ENCODE peak calls at places on chromosomes 13 and 19, in six cellular contexts. U is AG04449, Y is progenitor cell of endocrine pancreas, R is MCF 10A, D is astrocyte of the cerebellum, B is AG04450. E is an unnamed sample.

GRCh38 chr19:13100031-13100588 is 2.5 kb downstream of the LYL1 start:
- DNase-seq in U (no peak), Y (no peak), R (no peak), D (no peak), B (no peak), E (no peak)

GRCh38 chr13:58574791-58575190 is 943.2 kb downstream of the PCDH17 start:
- DNase-seq in U (no peak), Y (no peak), R (no peak), D (no peak), B (no peak), E (no peak)

GRCh38 chr13:32284927-32285632 is 30.1 kb downstream of the ZAR1L start:
- DNase-seq in U (no peak), Y (no peak), R (peak), D (peak), B (no peak), E (peak)

GRCh38 chr19:49555600-49556411 is 24.6 kb downstream of the NOSIP start:
- DNase-seq in U (no peak), Y (no peak), R (no peak), D (peak), B (no peak), E (no peak)

GRCh38 chr19:50198431-50199253 is 4.8 kb upstream of the MYH14 start:
- DNase-seq in U (no peak), Y (no peak), R (no peak), D (no peak), B (no peak), E (no peak)

GRCh38 chr19:19528721-19529490 is at the start of gene YJEFN3:
- DNase-seq in U (no peak), Y (no peak), R (no peak), D (no peak), B (no peak), E (no peak)

GRCh38 chr19:46718934-46719551 is 2.1 kb upstream of the PRKD2 start:
- DNase-seq in U (no peak), Y (no peak), R (no peak), D (no peak), B (no peak), E (no peak)

GRCh38 chr13:47480121-47480520 is 521.0 kb downstream of the SUCLA2 start:
- DNase-seq in U (peak), Y (no peak), R (peak), D (peak), B (peak), E (no peak)

GRCh38 chr19:35816846-35817245 is 4.2 kb upstream of the PRODH2 start:
- DNase-seq in U (no peak), Y (no peak), R (no peak), D (no peak), B (no peak), E (no peak)

GRCh38 chr19:4449022-4449825 is 8.4 kb downstream of the UBXN6 start:
- DNase-seq in U (no peak), Y (no peak), R (no peak), D (peak), B (no peak), E (no peak)

GRCh38 chr19:16338470-16339360 is 14.1 kb downstream of the KLF2 start:
- DNase-seq in U (no peak), Y (no peak), R (peak), D (peak), B (peak), E (peak)

GRCh38 chr19:10517361-10517759 is at the start of gene S1PR5:
- DNase-seq in U (no peak), Y (peak), R (no peak), D (no peak), B (no peak), E (peak)

GRCh38 chr19:51259348-51260245 is 8.7 kb downstream of the SIGLECL1 start:
- DNase-seq in U (no peak), Y (no peak), R (peak), D (no peak), B (no peak), E (peak)

GRCh38 chr19:14023404-14024235 is 4.3 kb upstream of the RLN3 start:
- DNase-seq in U (no peak), Y (peak), R (peak), D (no peak), B (no peak), E (peak)

GRCh38 chr13:107348471-107348870 is 780.5 kb upstream of the ARGLU1 start:
- DNase-seq in U (no peak), Y (no peak), R (peak), D (no peak), B (no peak), E (no peak)

GRCh38 chr13:70310720-70311119 is 202.5 kb upstream of the KLHL1 start:
- DNase-seq in U (no peak), Y (no peak), R (peak), D (peak), B (no peak), E (peak)

GRCh38 chr19:47357788-47358680 is 8.9 kb downstream of the DHX34 start:
- DNase-seq in U (no peak), Y (no peak), R (no peak), D (no peak), B (no peak), E (no peak)

GRCh38 chr19:4367781-4368127 is 24.4 kb downstream of the MPND start:
- DNase-seq in U (no peak), Y (no peak), R (no peak), D (no peak), B (no peak), E (no peak)

GRCh38 chr19:48043675-48044258 is at the start of gene CABP5:
- DNase-seq in U (no peak), Y (no peak), R (no peak), D (no peak), B (no peak), E (no peak)

GRCh38 chr13:26961890-26962615 is 201.5 kb upstream of the GPR12 start:
- DNase-seq in U (no peak), Y (peak), R (no peak), D (no peak), B (no peak), E (peak)

GRCh38 chr13:113946409-113947181 is 27.3 kb downstream of the C13orf46 start:
- DNase-seq in U (no peak), Y (no peak), R (no peak), D (no peak), B (no peak), E (no peak)

GRCh38 chr19:2695288-2695866 is 7.1 kb downstream of the GNG7 start:
- DNase-seq in U (no peak), Y (no peak), R (no peak), D (no peak), B (no peak), E (peak)

GRCh38 chr13:97018029-97018819 is 23.9 kb upstream of the OXGR1 start:
- DNase-seq in U (no peak), Y (peak), R (peak), D (peak), B (peak), E (no peak)

GRCh38 chr13:51520524-51520923 is 63.7 kb upstream of the WDFY2 start:
- DNase-seq in U (no peak), Y (no peak), R (peak), D (no peak), B (peak), E (no peak)

GRCh38 chr19:18208098-18208951 is 4.5 kb upstream of the RAB3A start:
- DNase-seq in U (no peak), Y (no peak), R (peak), D (no peak), B (peak), E (peak)

GRCh38 chr13:70173236-70173959 is 65.1 kb upstream of the KLHL1 start:
- DNase-seq in U (no peak), Y (no peak), R (no peak), D (no peak), B (no peak), E (no peak)

GRCh38 chr19:49340069-49340864 is 5.1 kb downstream of the CD37 start:
- DNase-seq in U (no peak), Y (no peak), R (no peak), D (no peak), B (no peak), E (peak)

GRCh38 chr13:42274386-42275097 is 2.6 kb downstream of the AKAP11 start:
- DNase-seq in U (no peak), Y (no peak), R (no peak), D (no peak), B (no peak), E (no peak)

GRCh38 chr19:3319643-3320353 is 46.6 kb upstream of the NFIC start:
- DNase-seq in U (no peak), Y (no peak), R (no peak), D (no peak), B (no peak), E (no peak)

GRCh38 chr13:59103004-59103768 is 1060.5 kb downstream of the DIAPH3 start:
- DNase-seq in U (no peak), Y (no peak), R (peak), D (peak), B (peak), E (no peak)

GRCh38 chr19:12664406-12665280 is 1.9 kb downstream of the MAN2B1 start:
- DNase-seq in U (no peak), Y (no peak), R (no peak), D (no peak), B (no peak), E (no peak)

DNA sequence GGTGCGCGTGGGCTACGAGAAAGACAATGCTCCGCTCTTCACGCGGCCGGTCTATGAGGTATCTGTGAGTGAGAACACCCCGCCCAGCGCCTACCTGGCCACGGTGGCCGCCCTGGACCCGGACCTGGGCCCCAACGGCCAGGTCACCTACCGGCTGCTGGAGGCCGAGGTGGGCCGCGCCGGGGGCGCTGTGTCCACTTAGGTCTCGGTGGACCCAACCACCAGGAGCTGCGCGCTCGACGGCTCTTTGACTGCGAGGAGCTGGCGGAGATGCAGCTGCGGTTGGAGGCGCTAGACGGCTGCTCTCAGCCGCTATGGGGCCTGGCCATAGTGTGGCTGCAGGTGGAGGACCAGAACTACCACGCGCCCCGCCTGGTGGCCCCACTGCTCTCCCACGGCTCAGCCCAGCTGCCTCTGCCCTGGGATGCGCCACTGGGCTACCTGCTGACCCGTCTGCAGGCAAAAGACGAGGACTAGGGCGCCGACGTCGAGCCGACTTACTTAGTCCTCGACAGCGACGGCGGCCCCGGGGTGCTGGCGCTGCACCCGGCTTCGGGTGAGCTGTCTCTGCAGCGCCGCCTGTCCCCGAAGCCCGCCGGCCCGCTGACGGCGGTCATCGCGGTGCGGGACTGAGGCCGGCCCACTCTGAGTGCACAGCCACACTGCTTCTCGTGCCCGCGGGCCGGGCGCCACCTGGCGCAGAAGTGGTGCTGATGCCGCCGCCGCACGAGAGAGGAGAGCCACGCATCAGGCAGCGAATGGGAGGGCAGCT is 173.0 kb downstream of the OLFM4 start:
- DNase-seq in U (no peak), Y (peak), R (no peak), D (no peak), B (no peak), E (no peak)
- TF ChIP-seq CTCF in U (peak), Y (peak), R (no peak), D (peak), B (no peak), E (no peak)

DNA sequence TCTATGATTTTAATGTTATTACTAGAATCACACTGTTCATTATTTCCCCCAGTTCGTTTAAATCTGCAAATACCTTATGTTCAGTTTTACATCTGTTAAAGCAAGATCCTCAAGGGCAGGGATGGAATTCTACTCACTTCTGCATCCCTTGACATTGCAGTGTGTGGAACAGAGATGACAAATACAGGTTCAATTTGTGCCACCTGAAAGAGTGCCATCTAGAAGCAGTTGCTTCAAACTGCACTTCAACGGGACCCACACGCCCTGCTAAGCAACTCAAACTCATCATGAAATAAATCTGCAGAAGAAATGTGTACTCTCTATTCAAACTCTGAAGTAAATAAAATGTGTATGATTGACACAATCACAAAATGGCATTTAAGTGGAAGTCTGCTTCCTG is 44.5 kb downstream of the RUBCNL start:
- DNase-seq in U (no peak), Y (no peak), R (no peak), D (no peak), B (no peak), E (no peak)
- TF ChIP-seq CTCF in U (no peak), Y (peak), R (no peak), D (no peak), B (no peak), E (no peak)

GRCh38 chr13:24680258-24680920 is at the start of gene ATP12A:
- DNase-seq in U (no peak), Y (peak), R (no peak), D (no peak), B (no peak), E (peak)
- TF ChIP-seq CTCF in U (no peak), Y (peak), R (peak), D (peak), B (no peak), E (peak)

GRCh38 chr19:8363803-8364771 is at the start of gene ANGPTL4:
- DNase-seq in U (no peak), Y (peak), R (peak), D (no peak), B (no peak), E (peak)
- TF ChIP-seq CTCF in U (peak), Y (peak), R (no peak), D (no peak), B (peak), E (no peak)

GRCh38 chr19:28239270-28239669 is 973.7 kb downstream of the UQCRFS1 start:
- DNase-seq in U (no peak), Y (peak), R (no peak), D (no peak), B (no peak), E (no peak)
- TF ChIP-seq CTCF in U (no peak), Y (peak), R (no peak), D (peak), B (no peak), E (no peak)

DNA sequence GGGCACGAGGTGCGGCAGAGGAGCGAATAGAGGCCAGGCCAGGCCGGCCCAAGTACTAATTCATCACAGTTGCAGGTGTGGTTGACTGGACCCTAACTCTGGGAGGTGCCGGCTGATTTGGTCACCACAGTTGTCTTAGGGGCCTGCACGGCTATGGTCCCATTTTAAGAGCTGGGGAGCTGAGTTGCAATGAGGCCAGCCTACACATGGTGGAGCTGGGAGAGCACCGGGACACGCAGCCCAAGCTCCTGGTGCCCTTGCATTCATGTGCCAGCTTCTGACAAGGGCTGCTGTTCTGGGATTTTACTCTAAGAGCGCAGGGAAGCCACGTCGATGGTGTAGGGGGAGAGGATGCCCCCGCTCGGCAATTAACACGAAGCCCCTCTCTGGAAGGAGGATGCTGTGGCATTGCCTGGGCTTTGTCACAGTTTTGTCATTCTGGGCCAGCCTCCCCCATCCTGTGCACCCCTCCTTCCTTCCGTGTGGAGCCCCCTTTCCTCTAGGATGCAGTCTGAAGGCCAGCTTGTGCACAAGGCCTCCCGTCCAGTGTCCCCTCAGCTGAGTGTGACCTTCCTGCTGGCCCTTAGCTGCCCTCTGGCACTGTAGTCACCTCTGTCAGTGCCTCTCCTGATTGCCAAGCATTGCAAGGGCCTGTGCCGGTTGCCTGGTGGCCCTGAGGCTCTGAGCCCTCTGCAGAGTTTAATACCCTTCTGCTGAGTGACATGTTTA is 109.4 kb upstream of the C1QTNF9B start:
- DNase-seq in U (no peak), Y (no peak), R (no peak), D (no peak), B (no peak), E (no peak)
- TF ChIP-seq CTCF in U (no peak), Y (no peak), R (no peak), D (no peak), B (no peak), E (no peak)

GRCh38 chr19:57599377-57599760 is 316 bp upstream of the ZNF530 start:
- DNase-seq in U (no peak), Y (no peak), R (no peak), D (no peak), B (no peak), E (no peak)

GRCh38 chr19:57599761-57600383 is at the start of gene ZNF530:
- DNase-seq in U (peak), Y (peak), R (peak), D (peak), B (peak), E (peak)
- TF ChIP-seq CTCF in U (no peak), Y (no peak), R (no peak), D (no peak), B (no peak), E (no peak)

DNA sequence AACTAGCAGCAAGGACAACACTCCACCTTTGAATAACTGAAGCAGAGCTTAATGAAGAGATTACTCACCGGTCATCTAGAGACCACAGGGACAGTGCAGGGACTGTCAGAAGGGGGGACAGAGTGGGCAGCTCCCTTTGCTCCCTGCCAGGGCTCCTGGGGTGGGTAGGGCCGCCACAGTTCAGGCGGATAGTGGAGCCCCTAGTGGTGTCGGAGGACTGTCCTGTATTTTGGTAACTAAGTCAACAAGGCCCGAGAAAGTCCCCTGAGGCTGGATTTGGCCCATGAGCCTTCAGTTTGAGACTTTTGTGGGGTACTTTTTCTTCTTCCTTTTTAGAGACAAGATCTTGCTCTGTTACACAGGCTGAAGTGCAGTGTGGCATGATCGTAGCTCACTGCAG is 44.6 kb downstream of the GJA3 start:
- DNase-seq in U (no peak), Y (no peak), R (no peak), D (no peak), B (no peak), E (no peak)
- TF ChIP-seq CTCF in U (no peak), Y (no peak), R (no peak), D (no peak), B (no peak), E (no peak)

GRCh38 chr19:23822735-23823134 is 64.0 kb upstream of the ZNF681 start:
- DNase-seq in U (no peak), Y (no peak), R (no peak), D (no peak), B (no peak), E (peak)

DNA sequence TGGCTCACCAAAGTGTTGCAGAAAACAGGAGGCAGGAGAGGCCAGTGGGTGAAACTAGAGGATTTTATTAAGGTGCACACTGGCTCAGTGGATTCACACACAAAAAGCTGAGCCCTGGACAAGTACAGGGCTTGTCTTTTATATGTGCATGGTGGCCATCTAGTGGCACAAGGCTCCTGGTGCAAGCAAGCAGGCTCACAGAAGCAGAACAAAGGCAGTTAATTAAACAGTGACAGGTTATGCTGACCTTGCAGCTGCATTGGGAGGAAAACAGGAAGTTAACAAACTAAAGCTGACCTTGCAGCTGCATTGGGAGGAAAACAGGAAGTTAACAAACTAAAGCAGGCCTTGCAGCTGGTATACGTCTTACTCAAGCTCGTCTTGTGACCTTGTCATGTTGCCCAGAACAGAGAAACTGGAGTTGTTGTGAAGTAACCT is 65.3 kb upstream of the ZNF681 start:
- DNase-seq in U (no peak), Y (no peak), R (peak), D (no peak), B (no peak), E (no peak)
- TF ChIP-seq CTCF in U (no peak), Y (peak), R (no peak), D (no peak), B (no peak), E (no peak)